ENCODE peak calls at places on chromosomes 7 and 10, in four cellular contexts. One of them, this sample, is unnamed.

GRCh38 chr7:23218196-23218595 is 28.4 kb upstream of the GPNMB start:
- DNase-seq in A549: no peak
- DNase-seq in HepG2: no peak
- DNase-seq in endothelial cell of umbilical vein: no peak
- DNase-seq in this sample: no peak

GRCh38 chr7:460374-461117 is 59.1 kb downstream of the PDGFA start:
- DNase-seq in HepG2: peak; percentile 61
- DNase-seq in A549: no peak
- DNase-seq in endothelial cell of umbilical vein: peak; percentile 53
- DNase-seq in this sample: no peak

GRCh38 chr10:50563906-50564305 is 59.9 kb downstream of the SGMS1 start:
- DNase-seq in HepG2: peak; percentile 32
- DNase-seq in A549: no peak
- DNase-seq in endothelial cell of umbilical vein: no peak
- DNase-seq in this sample: no peak

GRCh38 chr10:129491123-129491734 is 24.2 kb downstream of the MGMT start:
- DNase-seq in HepG2: no peak
- DNase-seq in endothelial cell of umbilical vein: no peak
- DNase-seq in A549: no peak
- DNase-seq in this sample: peak; percentile 40

GRCh38 chr10:43192824-43193223 is 54.6 kb downstream of the CSGALNACT2 start:
- DNase-seq in HepG2: no peak
- DNase-seq in endothelial cell of umbilical vein: no peak
- DNase-seq in A549: no peak
- DNase-seq in this sample: no peak

GRCh38 chr7:45885264-45885882 is 2.9 kb upstream of the IGFBP1 start:
- DNase-seq in HepG2: peak; percentile 98
- DNase-seq in endothelial cell of umbilical vein: no peak
- DNase-seq in A549: peak; percentile 63
- DNase-seq in this sample: no peak

GRCh38 chr7:133857376-133858119 is 269.6 kb upstream of the LRGUK start:
- DNase-seq in endothelial cell of umbilical vein: no peak
- DNase-seq in A549: no peak
- DNase-seq in HepG2: no peak
- DNase-seq in this sample: no peak

GRCh38 chr7:135745702-135746312 is 2.8 kb downstream of the FAM180A start:
- DNase-seq in endothelial cell of umbilical vein: peak; percentile 87
- DNase-seq in A549: peak; percentile 32
- DNase-seq in HepG2: no peak
- DNase-seq in this sample: no peak

GRCh38 chr7:45682358-45682735 is 108.2 kb downstream of the ADCY1 start:
- DNase-seq in HepG2: no peak
- DNase-seq in endothelial cell of umbilical vein: no peak
- DNase-seq in A549: no peak
- DNase-seq in this sample: no peak

GRCh38 chr7:44796504-44797328 is at the start of gene PPIA:
- DNase-seq in HepG2: peak; percentile 95
- DNase-seq in endothelial cell of umbilical vein: peak; percentile 97
- DNase-seq in A549: peak; percentile 98
- DNase-seq in this sample: peak; percentile 100

GRCh38 chr7:27198138-27198841 is 1.6 kb downstream of the HOXA13 start:
- DNase-seq in HepG2: no peak
- DNase-seq in endothelial cell of umbilical vein: no peak
- DNase-seq in A549: no peak
- DNase-seq in this sample: peak; percentile 81

GRCh38 chr10:71726673-71727428 is 7.3 kb upstream of the C10orf105 start:
- DNase-seq in endothelial cell of umbilical vein: no peak
- DNase-seq in A549: no peak
- DNase-seq in HepG2: no peak
- DNase-seq in this sample: peak; percentile 72
- H3K4me3 ChIP-seq in endothelial cell of umbilical vein: no peak overlapping the region
- H3K4me3 ChIP-seq in A549: no peak overlapping the region
- H3K4me3 ChIP-seq in HepG2: no peak overlapping the region
- H3K4me3 ChIP-seq in this sample: no peak overlapping the region

DNA sequence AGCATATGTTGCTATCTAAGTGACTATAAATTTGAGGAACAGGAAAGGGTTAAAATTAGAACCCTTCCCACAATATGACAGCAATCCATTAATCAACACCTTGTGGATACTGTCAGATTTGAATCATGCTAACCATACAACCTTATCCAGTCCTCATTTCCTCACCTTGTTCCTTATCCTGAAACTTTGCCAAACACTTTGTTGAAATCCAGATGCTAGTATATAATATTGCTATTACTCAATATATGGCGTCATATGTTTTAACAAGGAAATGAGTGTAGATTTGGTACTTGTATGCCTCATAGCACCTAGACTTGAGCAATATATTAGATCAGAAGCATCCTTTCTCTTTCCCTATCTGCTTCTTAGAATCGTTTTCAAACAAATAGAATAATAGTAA is 66.3 kb upstream of the SLC25A13 start:
- DNase-seq in A549: no peak
- DNase-seq in HepG2: no peak
- DNase-seq in endothelial cell of umbilical vein: peak; percentile 87
- DNase-seq in this sample: no peak
- TF ChIP-seq MYC in A549: no peak
- TF ChIP-seq MYC in HepG2: no peak
- TF ChIP-seq MYC in endothelial cell of umbilical vein: no peak
- TF ChIP-seq MYC in this sample: no peak

GRCh38 chr7:28316489-28316888 is 95.8 kb upstream of the CREB5 start:
- DNase-seq in A549: no peak
- DNase-seq in HepG2: no peak
- DNase-seq in endothelial cell of umbilical vein: no peak
- DNase-seq in this sample: no peak
- TF ChIP-seq MAX in A549: no peak
- TF ChIP-seq MAX in HepG2: no peak
- TF ChIP-seq MAX in endothelial cell of umbilical vein: no peak
- TF ChIP-seq MAX in this sample: no peak

DNA sequence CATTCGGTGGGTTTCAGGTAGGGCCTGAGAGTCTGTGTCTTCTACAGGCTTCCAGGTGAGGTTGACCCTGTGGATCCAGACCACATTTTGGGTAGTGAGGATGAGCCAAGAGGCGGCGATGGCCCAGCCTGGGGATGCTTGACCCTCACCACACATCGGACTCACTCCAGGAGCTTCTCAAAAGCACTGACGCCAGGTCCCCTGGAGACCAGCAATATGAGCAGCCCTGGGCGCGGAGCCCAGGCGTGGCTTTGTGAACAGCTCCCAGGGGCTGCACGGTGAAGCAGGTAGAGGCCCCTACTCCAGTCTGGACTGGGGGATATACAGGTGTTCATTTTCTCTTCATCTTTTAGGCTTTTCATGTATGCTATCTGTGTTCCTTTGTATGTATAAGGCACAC is 139.7 kb upstream of the PCBD1 start:
- DNase-seq in A549: no peak
- DNase-seq in HepG2: no peak
- DNase-seq in endothelial cell of umbilical vein: no peak
- DNase-seq in this sample: no peak
- H3K4me3 ChIP-seq in A549: no peak overlapping the region
- H3K4me3 ChIP-seq in HepG2: no peak overlapping the region
- H3K4me3 ChIP-seq in endothelial cell of umbilical vein: no peak overlapping the region
- H3K4me3 ChIP-seq in this sample: no peak overlapping the region

GRCh38 chr10:57692255-57692980 is 575.3 kb downstream of the IPMK start:
- DNase-seq in A549: peak; percentile 10
- DNase-seq in HepG2: no peak
- DNase-seq in endothelial cell of umbilical vein: no peak
- DNase-seq in this sample: no peak

GRCh38 chr10:57694956-57695605 is 572.6 kb downstream of the IPMK start:
- DNase-seq in HepG2: no peak
- DNase-seq in A549: no peak
- DNase-seq in endothelial cell of umbilical vein: no peak
- DNase-seq in this sample: no peak

DNA sequence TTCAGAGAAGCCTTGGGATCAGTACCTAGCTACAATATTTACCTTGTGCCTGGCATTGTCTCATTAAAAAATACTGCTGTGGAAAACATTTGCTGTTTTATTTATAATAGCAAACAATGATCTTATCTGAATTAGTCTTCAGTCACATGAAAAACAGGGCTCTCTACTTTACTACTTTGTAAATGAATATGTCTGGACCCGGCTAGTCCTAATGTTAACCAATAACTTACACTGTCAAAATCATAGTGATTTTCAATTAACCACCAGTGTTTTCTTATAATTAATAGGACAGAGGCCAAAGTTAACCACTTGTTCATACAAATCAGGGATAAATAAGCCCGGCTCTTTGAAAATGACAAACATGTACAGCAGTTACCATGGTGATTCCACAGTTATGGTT is 577.8 kb downstream of the IPMK start:
- DNase-seq in HepG2: no peak
- DNase-seq in endothelial cell of umbilical vein: no peak
- DNase-seq in A549: no peak
- DNase-seq in this sample: no peak
- TF ChIP-seq MYC in HepG2: no peak
- TF ChIP-seq MYC in endothelial cell of umbilical vein: no peak
- TF ChIP-seq MYC in A549: no peak
- TF ChIP-seq MYC in this sample: no peak

GRCh38 chr7:2038876-2039728 is 193.6 kb downstream of the MAD1L1 start:
- DNase-seq in HepG2: no peak
- DNase-seq in endothelial cell of umbilical vein: no peak
- DNase-seq in A549: no peak
- DNase-seq in this sample: no peak
- TF ChIP-seq MAX in HepG2: no peak
- TF ChIP-seq MAX in endothelial cell of umbilical vein: no peak
- TF ChIP-seq MAX in A549: no peak
- TF ChIP-seq MAX in this sample: no peak

GRCh38 chr10:122222638-122223037 is 48.5 kb upstream of the BTBD16 start:
- DNase-seq in A549: no peak
- DNase-seq in HepG2: no peak
- DNase-seq in endothelial cell of umbilical vein: no peak
- DNase-seq in this sample: no peak
- H3K4me3 ChIP-seq in A549: no peak overlapping the region
- H3K4me3 ChIP-seq in HepG2: no peak overlapping the region
- H3K4me3 ChIP-seq in endothelial cell of umbilical vein: no peak overlapping the region
- H3K4me3 ChIP-seq in this sample: no peak overlapping the region